ENCODE peak calls at places on chromosomes 5 and 9, in four cellular contexts. Q, E, B and M are unnamed samples.

GRCh38 chr5:6399978-6400910 is 21.9 kb upstream of the MED10 start:
- DNase-seq in Q (no peak), E (no peak), B (no peak), M (no peak)

GRCh38 chr5:106739127-106739526 is 931.6 kb downstream of the EFNA5 start:
- DNase-seq in Q (no peak), E (no peak), B (no peak), M (no peak)

GRCh38 chr5:179804599-179804947 is 2.1 kb downstream of the MGAT4B start:
- DNase-seq in Q (no peak), E (no peak), B (no peak), M (no peak)

GRCh38 chr5:93589812-93590215 is 6.8 kb downstream of the NR2F1 start:
- DNase-seq in Q (no peak), E (no peak), B (no peak), M (no peak)

GRCh38 chr9:35776018-35776417 is 15.4 kb upstream of the NPR2 start:
- DNase-seq in Q (no peak), E (no peak), B (no peak), M (no peak)

GRCh38 chr5:35324679-35325078 is 94.4 kb upstream of the PRLR start:
- DNase-seq in Q (no peak), E (no peak), B (no peak), M (no peak)

GRCh38 chr5:174221454-174221853 is 175.9 kb downstream of the NSG2 start:
- DNase-seq in Q (no peak), E (no peak), B (no peak), M (no peak)

GRCh38 chr5:139690385-139691274 is 42.5 kb downstream of the CXXC5 start:
- DNase-seq in Q (peak; percentile 60), E (no peak), B (no peak), M (no peak)

GRCh38 chr5:134131578-134132350 is 17.3 kb downstream of the TCF7 start:
- DNase-seq in Q (no peak), E (no peak), B (no peak), M (no peak)

GRCh38 chr5:161847896-161848510 is at the start of gene GABRA1:
- DNase-seq in Q (no peak), E (no peak), B (no peak), M (no peak)

GRCh38 chr9:88971131-88971960 is 19.9 kb upstream of the S1PR3 start:
- DNase-seq in Q (no peak), E (no peak), B (no peak), M (no peak)

GRCh38 chr9:133054966-133055365 is 6.8 kb upstream of the CEL start:
- DNase-seq in Q (no peak), E (no peak), B (no peak), M (no peak)

GRCh38 chr9:75130621-75131020 is 42.3 kb downstream of the OSTF1 start:
- DNase-seq in Q (no peak), E (no peak), B (no peak), M (no peak)

GRCh38 chr9:120117081-120117480 is 462.9 kb downstream of the CDK5RAP2 start:
- DNase-seq in Q (no peak), E (no peak), B (no peak), M (no peak)

GRCh38 chr5:45643051-45643450 is 53.1 kb downstream of the HCN1 start:
- DNase-seq in Q (no peak), E (no peak), B (no peak), M (no peak)

GRCh38 chr5:89988129-89988528 is 421.4 kb downstream of the CETN3 start:
- DNase-seq in Q (no peak), E (no peak), B (no peak), M (no peak)

GRCh38 chr9:134296301-134297081 is 29.8 kb upstream of the RXRA start:
- DNase-seq in Q (no peak), E (no peak), B (no peak), M (no peak)

GRCh38 chr9:86867658-86868313 is 79.5 kb downstream of the GAS1 start:
- DNase-seq in Q (no peak), E (no peak), B (no peak), M (no peak)

GRCh38 chr9:89794918-89795317 is 190.1 kb downstream of the GADD45G start:
- DNase-seq in Q (no peak), E (no peak), B (no peak), M (no peak)

GRCh38 chr5:141814064-141814982 is 63.9 kb downstream of the PCDH1 start:
- DNase-seq in Q (peak; percentile 84), E (peak; percentile 34), B (no peak), M (peak; percentile 95)

GRCh38 chr5:180103487-180103886 is 31.9 kb upstream of the RNF130 start:
- DNase-seq in Q (no peak), E (no peak), B (no peak), M (no peak)

DNA sequence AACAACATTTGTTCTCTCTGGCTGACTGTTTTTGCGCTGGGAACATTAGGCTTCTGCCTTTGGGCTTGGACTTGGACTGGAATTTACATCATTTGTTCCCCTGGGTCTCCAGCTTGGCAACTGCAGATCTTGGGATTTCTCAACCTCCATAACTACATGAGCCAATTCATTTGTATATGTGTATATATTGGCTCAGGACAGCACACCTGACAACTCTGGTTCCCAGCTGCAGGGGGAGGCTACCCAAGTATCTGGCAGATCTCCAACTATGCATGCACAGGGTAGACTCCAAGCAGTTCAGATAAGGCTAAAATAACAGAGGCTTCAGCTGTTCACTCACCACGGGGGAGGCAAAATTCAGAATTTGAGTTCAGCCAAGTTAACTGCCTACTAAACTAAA is 31.6 kb upstream of the F2RL1 start:
- DNase-seq in Q (no peak), E (peak; percentile 69), B (no peak), M (no peak)
- TF ChIP-seq HDAC6 in Q (no peak), E (no peak), B (no peak), M (no peak)

GRCh38 chr9:109894444-109894843 is 114.4 kb downstream of the PALM2AKAP2 start:
- DNase-seq in Q (no peak), E (no peak), B (no peak), M (no peak)
- TF ChIP-seq HDAC6 in Q (no peak), E (no peak), B (no peak), M (no peak)

GRCh38 chr9:127876026-127876763 is 1.3 kb downstream of the AK1 start:
- DNase-seq in Q (no peak), E (no peak), B (no peak), M (no peak)

GRCh38 chr9:127875306-127875966 is 2.0 kb downstream of the AK1 start:
- DNase-seq in Q (no peak), E (no peak), B (no peak), M (no peak)

GRCh38 chr9:127873223-127873691 is 4.2 kb downstream of the AK1 start:
- DNase-seq in Q (no peak), E (no peak), B (no peak), M (no peak)

GRCh38 chr9:127873886-127874285 is 3.6 kb downstream of the AK1 start:
- DNase-seq in Q (no peak), E (no peak), B (no peak), M (no peak)

DNA sequence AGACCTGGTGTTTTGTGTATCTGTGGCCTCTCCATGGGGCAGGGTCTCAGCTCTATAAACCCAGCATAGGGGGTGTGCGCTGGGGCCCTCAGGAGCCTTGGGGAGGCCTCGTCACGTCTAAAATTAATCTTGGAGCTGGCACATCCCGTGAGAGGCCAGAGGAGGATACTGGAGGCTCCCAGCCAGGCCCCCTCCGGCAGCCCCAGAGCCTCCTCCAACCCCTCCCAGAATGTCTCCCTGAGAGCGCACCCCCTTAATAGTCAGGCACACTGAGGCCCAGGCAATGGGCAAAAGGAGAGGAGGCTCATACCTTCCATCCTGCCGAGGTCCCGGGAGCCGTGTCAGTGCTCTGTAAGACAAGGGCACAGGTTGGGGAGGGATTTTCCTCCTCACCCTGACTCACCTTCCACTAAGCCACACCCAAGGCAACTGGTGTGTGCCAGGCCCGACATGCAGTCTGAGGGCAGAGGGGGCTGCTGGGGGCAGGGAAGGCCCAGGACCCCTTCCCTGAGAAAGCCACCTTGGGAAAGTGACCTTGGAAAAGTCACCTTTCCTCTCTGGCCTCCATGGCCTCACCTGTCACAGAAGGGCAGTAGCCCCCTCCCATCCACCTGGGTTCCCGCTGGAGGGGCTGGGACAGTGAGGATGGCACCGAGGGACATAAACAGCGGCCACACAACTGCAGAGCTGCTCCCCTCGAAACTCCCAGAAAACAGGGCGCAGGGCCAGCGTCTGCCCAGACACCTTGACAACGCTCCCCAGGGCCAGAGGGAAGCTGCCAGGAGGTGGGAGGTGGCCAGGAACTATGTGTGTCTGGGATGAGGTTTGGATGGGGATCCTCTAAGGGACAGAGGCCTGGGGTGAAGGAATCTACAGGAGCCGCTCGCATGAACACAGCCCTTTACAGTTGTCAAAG is 2.9 kb downstream of the AK1 start:
- DNase-seq in Q (no peak), E (no peak), B (no peak), M (no peak)
- TF ChIP-seq HDAC6 in Q (no peak), E (no peak), B (no peak), M (no peak)

GRCh38 chr5:13739462-13739861 is 205.0 kb downstream of the DNAH5 start:
- DNase-seq in Q (no peak), E (no peak), B (no peak), M (no peak)
- TF ChIP-seq HDAC6 in Q (no peak), E (no peak), B (no peak), M (no peak)